ENCODE peak calls at places on chromosome 12, in ten cellular contexts. H, D, C, P, I, V, M, K, W and N are unnamed samples.
A peak's percentile ranks its signal among the peaks of the same experiment; 100 is the strongest.

GRCh38 chr12:83046019-83046418 is 359.3 kb downstream of the TMTC2 start:
- DNase-seq in M (no peak), C (no peak), D (no peak), H (no peak), P (no peak), W (no peak), V (no peak), I (no peak), K (no peak), N (no peak)

GRCh38 chr12:77943466-77943865 is 112.8 kb downstream of the NAV3 start:
- DNase-seq in C (no peak), W (peak; percentile 29), M (no peak), P (no peak), V (peak; percentile 86), K (peak; percentile 64), D (peak; percentile 15), I (no peak), H (no peak), N (no peak)

GRCh38 chr12:97471194-97471593 is 8.6 kb downstream of the RMST start:
- DNase-seq in M (no peak), I (no peak), W (no peak), P (no peak), K (no peak), D (no peak), C (no peak), H (no peak), V (no peak), N (no peak)

GRCh38 chr12:50055831-50056628 is 1.4 kb upstream of the ASIC1 start:
- DNase-seq in C (peak; percentile 58), D (peak; percentile 20), P (no peak), V (no peak), H (peak; percentile 58), I (no peak), W (peak; percentile 96), M (peak; percentile 72), K (peak; percentile 59), N (peak; percentile 70)

GRCh38 chr12:76010732-76011458 is 20.7 kb downstream of the PHLDA1 start:
- DNase-seq in I (no peak), H (no peak), P (no peak), C (no peak), W (peak; percentile 50), M (no peak), V (peak; percentile 39), D (no peak), K (no peak), N (no peak)

GRCh38 chr12:21476949-21477348 is 24.5 kb downstream of the RECQL start:
- DNase-seq in C (no peak), H (no peak), V (peak; percentile 67), K (peak; percentile 48), M (no peak), W (peak; percentile 88), P (no peak), D (no peak), I (no peak), N (no peak)

GRCh38 chr12:121295123-121295745 is 1.3 kb downstream of the CAMKK2 start:
- DNase-seq in H (no peak), W (no peak), V (no peak), M (no peak), D (no peak), P (no peak), C (peak; percentile 32), I (no peak), K (peak; percentile 26), N (no peak)

GRCh38 chr12:124635316-124635715 is 67.9 kb upstream of the NCOR2 start:
- DNase-seq in P (no peak), C (no peak), K (no peak), M (no peak), D (no peak), W (no peak), H (no peak), I (no peak), V (no peak), N (no peak)

GRCh38 chr12:57579011-57579410 is 12.0 kb upstream of the PIP4K2C start:
- DNase-seq in H (no peak), D (no peak), M (no peak), C (no peak), K (no peak), I (no peak), V (peak; percentile 9), W (no peak), P (no peak), N (no peak)

GRCh38 chr12:53961025-53961761 is 6.5 kb downstream of the HOXC12 start:
- DNase-seq in K (no peak), M (no peak), V (no peak), W (peak; percentile 87), I (no peak), P (no peak), D (no peak), H (no peak), C (no peak), N (no peak)
- H3K4me3 ChIP-seq in K (no peak overlapping the region), M (no peak overlapping the region), V (no peak overlapping the region), W (peak overlapping the region; percentile 40), I (peak overlapping the region; percentile 23), P (no peak overlapping the region), D (no peak overlapping the region), H (no peak overlapping the region), C (no peak overlapping the region), N (no peak overlapping the region)

GRCh38 chr12:52681551-52682380 is 1.6 kb upstream of the KRT1 start:
- DNase-seq in H (no peak), M (peak; percentile 76), D (no peak), K (no peak), W (no peak), I (no peak), V (no peak), P (no peak), C (no peak), N (no peak)
- H3K27me3 ChIP-seq in H (no peaks in the 10 kb centered on the region), M (no peaks in the 10 kb centered on the region), D (peaks cover 5% of the 10 kb centered on the region), K (no peaks in the 10 kb centered on the region), W (peaks cover 53% of the 10 kb centered on the region), I (no peaks in the 10 kb centered on the region), V (peaks cover 2% of the 10 kb centered on the region), P (peaks cover 29% of the 10 kb centered on the region), C (peaks cover 3% of the 10 kb centered on the region), N (peaks cover 23% of the 10 kb centered on the region)

GRCh38 chr12:111034148-111034910 is 114.0 kb upstream of the MYL2 start:
- DNase-seq in M (no peak), P (no peak), C (peak; percentile 37), K (no peak), V (peak; percentile 1), W (no peak), I (no peak), D (peak; percentile 63), H (no peak), N (peak; percentile 29)

GRCh38 chr12:111031956-111032919 is 111.9 kb upstream of the MYL2 start:
- DNase-seq in C (no peak), P (no peak), W (no peak), D (no peak), V (no peak), M (no peak), K (no peak), I (no peak), H (no peak), N (no peak)

GRCh38 chr12:111034911-111035577 is 114.7 kb upstream of the MYL2 start:
- DNase-seq in M (no peak), H (no peak), I (no peak), W (no peak), C (peak; percentile 25), K (no peak), P (no peak), D (no peak), V (no peak), N (peak; percentile 32)

GRCh38 chr12:111035578-111036301 is 115.4 kb upstream of the MYL2 start:
- DNase-seq in D (peak; percentile 25), C (no peak), I (no peak), P (no peak), M (no peak), H (no peak), K (no peak), V (no peak), W (no peak), N (no peak)

DNA sequence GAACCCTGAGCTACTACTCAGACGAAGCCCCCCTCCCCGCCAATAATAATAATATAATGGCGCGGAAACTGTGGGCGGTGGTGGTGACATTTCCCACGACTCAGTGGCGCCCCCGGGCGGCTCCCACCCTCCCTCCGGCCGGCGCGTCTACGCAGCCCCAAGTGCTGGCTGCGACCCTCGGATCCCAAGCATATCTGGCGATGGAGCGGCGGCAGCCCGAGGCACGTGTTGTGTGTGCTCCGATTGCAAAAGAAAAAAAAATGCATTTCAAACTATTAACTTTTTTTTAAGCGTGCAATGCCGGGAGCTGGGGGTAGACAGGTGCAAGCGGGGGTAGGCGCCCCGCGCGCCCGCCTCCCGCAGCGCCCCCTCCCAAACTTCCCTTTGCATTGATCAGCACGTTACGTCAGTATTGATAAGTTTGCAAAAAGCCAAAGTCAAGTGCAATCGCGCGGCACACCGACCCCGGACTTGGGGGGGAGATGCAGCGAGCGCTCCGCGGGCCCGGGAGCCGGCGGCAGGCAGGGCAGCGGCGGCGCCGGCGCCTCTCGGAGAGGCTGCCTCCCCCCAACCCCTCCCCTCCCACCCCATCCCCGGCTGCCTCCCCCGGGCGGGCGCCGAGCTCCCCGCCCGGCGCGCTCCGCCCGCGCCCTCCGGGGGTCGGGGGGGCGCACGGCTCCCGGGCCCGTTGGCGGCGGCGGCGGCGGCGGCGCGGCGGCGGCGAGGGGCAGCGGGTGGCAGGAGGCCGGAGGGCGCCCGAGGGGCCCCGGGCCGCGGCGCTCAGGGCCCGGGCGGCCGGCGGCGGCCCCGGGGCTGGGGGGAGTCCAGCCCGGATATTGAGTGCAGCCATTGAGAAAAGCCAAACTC is 113.1 kb upstream of the MYL2 start:
- DNase-seq in P (no peak), V (no peak), I (no peak), D (peak; percentile 21), H (peak; percentile 33), C (peak; percentile 22), W (no peak), K (no peak), M (no peak), N (peak; percentile 54)
- H3K4me3 ChIP-seq in P (peak overlapping the region; percentile 42), V (no peak overlapping the region), I (no peak overlapping the region), D (peak overlapping the region; percentile 61), H (peak overlapping the region; percentile 6), C (no peak overlapping the region), W (no peak overlapping the region), K (no peak overlapping the region), M (peak overlapping the region; percentile 27), N (peak overlapping the region; percentile 33)

DNA sequence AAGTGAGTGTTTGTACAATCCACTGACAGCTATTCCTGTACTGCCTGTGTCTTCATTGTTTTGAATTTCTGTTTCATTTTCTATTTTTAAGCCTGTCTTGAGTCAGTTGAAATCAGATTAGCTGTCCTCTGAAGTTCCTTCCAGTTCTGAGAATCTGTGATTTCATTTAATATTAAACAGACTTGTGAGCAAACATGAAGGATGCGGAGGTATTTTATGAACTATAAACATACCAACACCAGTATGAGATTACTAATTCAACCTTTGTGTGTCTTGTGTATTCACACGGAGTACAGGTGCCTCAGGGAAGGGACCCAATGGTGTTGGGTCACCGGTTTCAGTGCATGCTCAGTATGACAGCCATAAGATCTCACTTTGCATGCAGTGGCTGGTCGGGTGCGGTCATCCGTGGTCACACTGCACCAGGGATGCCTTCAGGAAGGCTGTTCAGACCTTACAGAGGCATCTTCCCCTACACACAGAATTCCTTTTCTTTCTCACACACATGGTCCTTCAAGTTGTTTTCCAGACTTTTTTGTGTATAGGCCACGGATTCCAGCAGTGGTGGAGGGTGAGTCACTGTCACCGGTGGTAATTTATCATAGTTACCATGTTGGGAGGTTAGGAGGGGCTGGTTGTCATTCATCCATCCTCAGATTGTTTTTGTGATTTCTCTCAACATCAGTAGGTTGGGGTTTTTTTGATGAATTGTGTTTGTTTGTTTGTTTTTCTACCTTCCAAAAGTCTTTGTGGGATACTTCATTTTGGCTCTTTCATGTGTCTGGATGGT is 103.0 kb upstream of the SFSWAP start:
- DNase-seq in C (peak; percentile 63), M (no peak), D (no peak), I (no peak), P (no peak), K (no peak), V (no peak), H (no peak), W (no peak), N (no peak)
- H3K27me3 ChIP-seq in C (no peaks in the 10 kb centered on the region), M (no peaks in the 10 kb centered on the region), D (peaks cover 1% of the 10 kb centered on the region), I (no peaks in the 10 kb centered on the region), P (peaks cover 7% of the 10 kb centered on the region), K (peaks cover 2% of the 10 kb centered on the region), V (no peaks in the 10 kb centered on the region), H (no peaks in the 10 kb centered on the region), W (peaks cover 7% of the 10 kb centered on the region), N (no peaks in the 10 kb centered on the region)